ENCODE peak calls at places on chromosome 7, in nine cellular contexts. M is T follicular helper cell; O is PC-3; K is AG04450; W is CD8-positive, alpha-beta T cell; Q is globus pallidus; T is AG20443; S is posterior vena cava; X is HEK293T. F is an unnamed sample.

GRCh38 chr7:135320277-135320676 is 86.6 kb downstream of the STRA8 start:
- DNase-seq in M (no peak), O (peak; percentile 56), K (peak; percentile 58), W (no peak), Q (peak; percentile 24), T (peak; percentile 59), S (peak; percentile 94), X (no peak), F (no peak)

GRCh38 chr7:142384508-142384922 is 126.7 kb upstream of the PRSS58 start:
- DNase-seq in M (no peak), O (peak; percentile 90), K (no peak), W (peak; percentile 28), Q (no peak), T (peak; percentile 86), S (no peak), X (no peak), F (no peak)

GRCh38 chr7:139231513-139232376 is 708 bp downstream of the UBN2 start:
- DNase-seq in M (peak; percentile 4), O (peak; percentile 24), K (no peak), W (peak; percentile 23), Q (no peak), T (peak; percentile 69), S (peak; percentile 83), X (peak; percentile 60), F (peak; percentile 14)

GRCh38 chr7:6453737-6454136 is 6.0 kb upstream of the DAGLB start:
- DNase-seq in M (no peak), O (peak; percentile 92), K (no peak), W (no peak), Q (no peak), T (peak; percentile 68), S (no peak), X (no peak), F (no peak)

GRCh38 chr7:54839538-54840213 is 80.7 kb upstream of the SEC61G start:
- DNase-seq in M (no peak), O (peak; percentile 78), K (no peak), W (no peak), Q (no peak), T (peak; percentile 86), S (peak; percentile 92), X (peak; percentile 29), F (no peak)

GRCh38 chr7:143381427-143382125 is 431 bp downstream of the ZYX start:
- DNase-seq in M (no peak), O (peak; percentile 62), K (peak; percentile 55), W (no peak), Q (no peak), T (peak; percentile 80), S (peak; percentile 94), X (peak; percentile 53), F (no peak)

GRCh38 chr7:141076377-141076776 is 2.5 kb downstream of the TMEM178B start:
- DNase-seq in M (no peak), O (no peak), K (no peak), W (no peak), Q (no peak), T (no peak), S (no peak), X (peak; percentile 43), F (no peak)

GRCh38 chr7:86664991-86665390 is 21.3 kb downstream of the GRM3 start:
- DNase-seq in M (no peak), O (no peak), K (no peak), W (no peak), Q (peak; percentile 58), T (no peak), S (no peak), X (no peak), F (no peak)

GRCh38 chr7:82434275-82435022 is 9.1 kb downstream of the CACNA2D1 start:
- DNase-seq in M (no peak), O (no peak), K (no peak), W (no peak), Q (no peak), T (no peak), S (no peak), X (no peak), F (no peak)

GRCh38 chr7:99098317-99098823 is 45.5 kb downstream of the SMURF1 start:
- DNase-seq in M (no peak), O (no peak), K (no peak), W (no peak), Q (no peak), T (no peak), S (no peak), X (no peak), F (no peak)

GRCh38 chr7:111873963-111874693 is 311.8 kb upstream of the IMMP2L start:
- DNase-seq in M (no peak), O (no peak), K (no peak), W (no peak), Q (no peak), T (no peak), S (no peak), X (no peak), F (no peak)

GRCh38 chr7:66183700-66184099 is 21.4 kb upstream of the TPST1 start:
- DNase-seq in M (no peak), O (peak; percentile 37), K (peak; percentile 76), W (no peak), Q (no peak), T (peak; percentile 80), S (no peak), X (no peak), F (no peak)

GRCh38 chr7:87592300-87592699 is 8.4 kb downstream of the ABCB1 start:
- DNase-seq in M (no peak), O (no peak), K (no peak), W (no peak), Q (no peak), T (no peak), S (no peak), X (no peak), F (no peak)

GRCh38 chr7:100951172-100951571 is 1.8 kb downstream of the MUC3A start:
- DNase-seq in M (no peak), O (no peak), K (no peak), W (no peak), Q (no peak), T (peak; percentile 10), S (no peak), X (no peak), F (no peak)

GRCh38 chr7:132216847-132217246 is 359.4 kb downstream of the PLXNA4 start:
- DNase-seq in M (no peak), O (no peak), K (no peak), W (no peak), Q (no peak), T (no peak), S (no peak), X (no peak), F (no peak)

GRCh38 chr7:140308060-140308459 is 90.3 kb downstream of the SLC37A3 start:
- DNase-seq in M (no peak), O (no peak), K (no peak), W (no peak), Q (no peak), T (no peak), S (no peak), X (no peak), F (no peak)

GRCh38 chr7:104005197-104005596 is 15.7 kb upstream of the RELN start:
- DNase-seq in M (no peak), O (peak; percentile 44), K (no peak), W (no peak), Q (no peak), T (no peak), S (no peak), X (no peak), F (no peak)

GRCh38 chr7:137838706-137839315 is 8.0 kb downstream of the DGKI start:
- DNase-seq in M (no peak), O (no peak), K (no peak), W (no peak), Q (no peak), T (no peak), S (no peak), X (no peak), F (no peak)

GRCh38 chr7:37230221-37230620 is 218.4 kb downstream of the ELMO1 start:
- DNase-seq in M (no peak), O (no peak), K (no peak), W (no peak), Q (peak; percentile 76), T (no peak), S (peak; percentile 82), X (no peak), F (no peak)

GRCh38 chr7:92766461-92767003 is 69.8 kb downstream of the CDK6 start:
- DNase-seq in M (no peak), O (peak; percentile 74), K (no peak), W (no peak), Q (no peak), T (peak; percentile 24), S (no peak), X (no peak), F (no peak)

GRCh38 chr7:124263232-124263827 is 230.5 kb upstream of the TMEM229A start:
- DNase-seq in M (no peak), O (no peak), K (no peak), W (no peak), Q (no peak), T (no peak), S (no peak), X (no peak), F (no peak)

GRCh38 chr7:127392182-127392565 is 334 bp downstream of the ZNF800 start:
- DNase-seq in M (peak; percentile 53), O (peak; percentile 40), K (no peak), W (peak; percentile 64), Q (no peak), T (peak; percentile 74), S (peak; percentile 89), X (peak; percentile 50), F (peak; percentile 71)

GRCh38 chr7:143882020-143882610 is 19.9 kb downstream of the TCAF1 start:
- DNase-seq in M (no peak), O (no peak), K (no peak), W (no peak), Q (peak; percentile 90), T (peak; percentile 52), S (peak; percentile 82), X (no peak), F (no peak)

GRCh38 chr7:151110236-151110940 is 24.1 kb downstream of the AGAP3 start:
- DNase-seq in M (no peak), O (peak; percentile 7), K (no peak), W (no peak), Q (no peak), T (no peak), S (no peak), X (no peak), F (no peak)

GRCh38 chr7:74501298-74501697 is 47.6 kb downstream of the GTF2IRD1 start:
- DNase-seq in M (no peak), O (no peak), K (no peak), W (no peak), Q (no peak), T (no peak), S (no peak), X (no peak), F (no peak)

GRCh38 chr7:51326646-51327286 is 10.2 kb upstream of the COBL start:
- DNase-seq in M (no peak), O (no peak), K (no peak), W (no peak), Q (no peak), T (no peak), S (no peak), X (no peak), F (no peak)

GRCh38 chr7:2141011-2141410 is 91.7 kb downstream of the MAD1L1 start:
- DNase-seq in M (no peak), O (no peak), K (no peak), W (no peak), Q (no peak), T (no peak), S (no peak), X (no peak), F (no peak)